ENCODE peak calls at places on chromosomes 11 and 22, in six cellular contexts. A is GM23338, K is GM13976, J is fibroblast of lung, V is heart left ventricle, N is endothelial cell. Y is an unnamed sample.

GRCh38 chr11:44960200-44960845 is 9.6 kb upstream of the TP53I11 start:
- DNase-seq in A (no peak), K (no peak), J (no peak), V (no peak), N (no peak), Y (no peak)

GRCh38 chr22:41813726-41814410 is 13.4 kb downstream of the CCDC134 start:
- DNase-seq in A (no peak), K (no peak), J (no peak), V (no peak), N (no peak), Y (no peak)

GRCh38 chr11:8604078-8604723 is 10.2 kb upstream of the STK33 start:
- DNase-seq in A (peak), K (peak), J (peak), V (no peak), N (peak), Y (peak)

GRCh38 chr11:71324788-71325417 is 72.5 kb upstream of the SHANK2 start:
- DNase-seq in A (no peak), K (no peak), J (no peak), V (no peak), N (no peak), Y (no peak)

GRCh38 chr11:118437046-118437735 is 899 bp downstream of the KMT2A start:
- DNase-seq in A (peak), K (peak), J (peak), V (peak), N (peak), Y (peak)

GRCh38 chr11:102318469-102318868 is 1.2 kb downstream of the BIRC3 start:
- DNase-seq in A (no peak), K (no peak), J (no peak), V (no peak), N (no peak), Y (peak)

GRCh38 chr11:73554677-73555320 is 43.1 kb downstream of the FAM168A start:
- DNase-seq in A (peak), K (no peak), J (no peak), V (no peak), N (no peak), Y (no peak)

GRCh38 chr22:48797731-48798130 is 1029.9 kb downstream of the BRD1 start:
- DNase-seq in A (no peak), K (no peak), J (no peak), V (no peak), N (no peak), Y (no peak)

GRCh38 chr11:112298535-112298934 is 37.9 kb upstream of the PLET1 start:
- DNase-seq in A (no peak), K (no peak), J (no peak), V (peak), N (no peak), Y (no peak)

GRCh38 chr11:79026803-79027445 is 413.9 kb downstream of the TENM4 start:
- DNase-seq in A (no peak), K (no peak), J (peak), V (no peak), N (no peak), Y (peak)

GRCh38 chr11:82239498-82239897 is 494.2 kb downstream of the FAM181B start:
- DNase-seq in A (no peak), K (no peak), J (no peak), V (no peak), N (no peak), Y (no peak)

GRCh38 chr11:111719379-111719778 is 46.8 kb downstream of the PPP2R1B start:
- DNase-seq in A (no peak), K (no peak), J (peak), V (no peak), N (no peak), Y (no peak)

GRCh38 chr11:8068605-8069221 is 12.3 kb upstream of the TUB start:
- DNase-seq in A (no peak), K (no peak), J (peak), V (peak), N (no peak), Y (no peak)

GRCh38 chr11:67006029-67006884 is 16.7 kb upstream of the SYT12 start:
- DNase-seq in A (peak), K (no peak), J (peak), V (peak), N (no peak), Y (peak)

GRCh38 chr22:35638408-35638807 is 9.8 kb upstream of the APOL6 start:
- DNase-seq in A (no peak), K (no peak), J (peak), V (peak), N (no peak), Y (no peak)

GRCh38 chr22:46061124-46061410 is 84.1 kb upstream of the WNT7B start:
- DNase-seq in A (no peak), K (no peak), J (no peak), V (no peak), N (no peak), Y (no peak)

GRCh38 chr11:42034821-42035220 is 575.4 kb upstream of the LRRC4C start:
- DNase-seq in A (no peak), K (no peak), J (no peak), V (no peak), N (no peak), Y (no peak)

GRCh38 chr11:96878299-96879051 is 488.7 kb downstream of the JRKL start:
- DNase-seq in A (no peak), K (no peak), J (no peak), V (no peak), N (no peak), Y (no peak)

GRCh38 chr11:19326499-19326898 is 85.8 kb upstream of the E2F8 start:
- DNase-seq in A (no peak), K (no peak), J (peak), V (no peak), N (no peak), Y (no peak)

GRCh38 chr22:44411226-44412135 is 86.6 kb downstream of the RTL6 start:
- DNase-seq in A (no peak), K (no peak), J (no peak), V (no peak), N (no peak), Y (no peak)

GRCh38 chr22:44965171-44965570 is 44.6 kb downstream of the PHF21B start:
- DNase-seq in A (no peak), K (no peak), J (no peak), V (no peak), N (no peak), Y (no peak)

GRCh38 chr11:95599959-95600586 is 189.5 kb downstream of the FAM76B start:
- DNase-seq in A (no peak), K (no peak), J (no peak), V (no peak), N (no peak), Y (peak)

GRCh38 chr22:25027959-25028840 is 75.7 kb downstream of the KIAA1671 start:
- DNase-seq in A (peak), K (peak), J (no peak), V (peak), N (peak), Y (peak)
- TF ChIP-seq CTCF in A (peak), K (peak), J (peak), V (peak), N (peak), Y (no peak)

DNA sequence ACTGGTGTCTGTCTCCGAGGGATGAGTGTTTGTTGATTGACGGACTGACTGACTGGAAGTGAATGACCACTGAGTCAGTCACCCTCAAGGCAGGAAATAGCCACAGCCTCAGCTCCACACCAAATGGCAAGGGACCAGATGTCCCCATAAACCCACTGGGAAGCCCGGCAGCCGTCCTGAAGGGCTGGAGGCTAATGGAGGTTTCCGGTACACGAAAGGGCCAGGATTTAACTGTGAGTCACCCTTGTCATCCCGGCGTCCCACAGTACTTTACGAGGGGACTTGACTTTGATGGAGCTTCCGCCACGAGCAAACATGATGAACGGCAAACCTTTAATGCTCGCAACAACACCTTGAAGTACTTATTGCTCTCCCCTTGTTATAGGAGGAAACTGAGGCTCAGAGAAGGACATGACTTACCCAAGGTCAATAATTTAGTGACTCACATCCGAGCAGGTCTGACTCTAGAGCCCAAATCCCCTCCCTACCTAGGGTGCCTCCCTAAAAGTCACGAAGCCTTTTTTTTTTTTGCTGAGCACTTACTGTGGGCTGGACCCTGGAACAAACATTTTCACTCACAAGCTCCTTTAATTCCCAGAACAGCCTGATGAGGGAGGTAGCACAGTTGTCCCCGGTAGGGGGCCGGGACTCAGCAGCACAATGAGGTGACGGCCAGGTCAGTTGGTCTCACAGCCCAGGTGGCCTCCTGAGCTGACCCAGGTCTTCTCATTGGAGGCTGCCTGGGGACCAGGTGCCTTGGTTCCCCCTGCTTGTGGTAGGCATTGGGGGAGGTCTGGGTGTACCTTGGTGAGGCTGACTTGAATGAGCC is 25.2 kb upstream of the GCAT start:
- DNase-seq in A (no peak), K (no peak), J (no peak), V (no peak), N (no peak), Y (no peak)
- TF ChIP-seq CTCF in A (no peak), K (no peak), J (peak), V (no peak), N (no peak), Y (no peak)

DNA sequence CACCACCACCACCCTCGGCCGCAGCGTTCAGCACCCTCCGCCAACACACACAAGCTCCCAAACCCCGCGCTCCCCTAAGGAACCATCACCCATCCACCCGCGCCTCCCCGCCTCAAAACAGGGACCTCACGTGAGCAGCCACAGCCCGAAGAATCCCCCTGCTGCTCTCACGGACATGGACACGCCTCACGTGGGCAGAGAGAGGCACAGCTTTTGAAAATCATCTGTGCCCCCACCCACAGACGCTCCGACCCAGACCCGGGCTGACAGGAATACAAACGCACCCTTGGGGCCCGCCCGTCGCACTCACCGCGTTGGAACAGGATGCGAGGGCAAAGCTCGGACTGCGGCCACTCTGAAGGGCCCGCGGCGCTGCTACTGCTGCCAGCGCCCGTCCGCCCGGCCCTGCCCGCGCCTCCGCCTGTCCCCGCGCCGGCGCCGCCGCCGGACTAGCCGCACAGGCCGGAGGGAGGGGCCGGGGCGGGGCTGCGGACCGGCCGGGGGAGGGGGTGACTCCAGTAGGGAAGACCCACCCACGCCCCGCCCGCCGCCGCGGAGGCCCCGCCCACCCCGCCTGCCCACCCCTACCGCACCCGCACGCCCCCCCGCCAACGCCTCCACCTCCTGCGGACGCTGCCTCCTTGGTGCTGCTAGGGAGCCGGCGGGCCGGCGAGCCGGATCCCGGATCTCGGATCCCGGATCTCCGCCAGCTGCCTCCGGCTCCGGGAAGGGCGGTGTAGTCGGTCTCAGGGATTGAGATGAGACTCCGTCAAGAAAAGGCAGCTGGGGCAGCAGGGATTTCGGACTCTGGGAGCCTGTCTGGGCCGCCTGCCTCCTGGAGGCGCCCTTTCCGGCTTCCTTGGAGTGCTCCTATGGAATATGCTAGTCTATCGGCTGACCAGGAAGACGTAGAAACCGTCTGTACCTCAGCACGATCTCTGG is at the start of gene TRIM3:
- DNase-seq in A (peak), K (peak), J (peak), V (peak), N (peak), Y (peak)
- TF ChIP-seq CTCF in A (peak), K (no peak), J (peak), V (no peak), N (no peak), Y (no peak)

DNA sequence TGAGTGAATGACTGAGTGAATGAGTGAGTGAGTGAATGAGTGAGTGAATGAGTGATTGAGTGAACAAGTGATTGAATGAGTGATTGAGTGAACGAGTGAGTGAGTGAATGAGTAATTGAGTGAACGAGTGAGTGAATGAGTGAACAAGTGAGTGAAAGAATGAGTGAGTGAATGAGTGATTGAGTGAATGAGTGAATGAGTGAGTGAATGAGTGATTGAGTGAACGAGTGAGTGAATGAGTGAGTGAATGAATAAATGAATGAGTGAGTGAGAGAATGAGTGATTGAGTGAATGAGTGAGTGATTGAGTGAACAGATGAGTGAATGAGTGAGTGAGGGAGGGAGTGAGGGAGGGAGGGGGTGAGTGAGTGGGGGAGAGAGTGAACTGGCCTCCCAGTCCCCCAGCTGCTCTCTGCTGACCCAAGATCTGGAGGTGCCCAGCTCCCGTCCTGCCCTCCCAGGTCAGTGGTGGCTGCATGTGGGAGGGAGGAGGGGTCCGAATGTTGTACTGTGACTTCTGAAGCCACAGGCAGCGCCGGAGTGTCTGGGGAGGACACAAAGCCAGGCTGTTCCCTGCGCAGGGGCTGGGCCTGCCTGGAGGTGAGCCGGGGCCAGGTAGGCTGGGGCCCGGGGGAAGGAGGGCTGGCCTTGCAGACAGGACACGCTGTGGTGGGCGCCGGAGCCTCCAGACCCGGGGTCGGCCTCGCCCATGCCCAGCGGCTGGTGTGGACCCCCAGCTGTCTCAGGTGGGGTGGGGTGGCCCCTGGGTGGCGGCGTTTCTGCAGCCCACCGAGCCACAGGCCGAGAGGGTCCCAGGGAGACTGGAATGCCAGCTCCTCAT is 17.8 kb upstream of the PIM3 start:
- DNase-seq in A (no peak), K (no peak), J (no peak), V (no peak), N (no peak), Y (no peak)
- TF ChIP-seq CTCF in A (no peak), K (no peak), J (no peak), V (no peak), N (no peak), Y (no peak)

GRCh38 chr22:30694171-30694637 is 470 bp upstream of the OSBP2 start:
- DNase-seq in A (peak), K (peak), J (peak), V (peak), N (peak), Y (peak)
- TF ChIP-seq CTCF in A (no peak), K (no peak), J (no peak), V (no peak), N (no peak), Y (no peak)

DNA sequence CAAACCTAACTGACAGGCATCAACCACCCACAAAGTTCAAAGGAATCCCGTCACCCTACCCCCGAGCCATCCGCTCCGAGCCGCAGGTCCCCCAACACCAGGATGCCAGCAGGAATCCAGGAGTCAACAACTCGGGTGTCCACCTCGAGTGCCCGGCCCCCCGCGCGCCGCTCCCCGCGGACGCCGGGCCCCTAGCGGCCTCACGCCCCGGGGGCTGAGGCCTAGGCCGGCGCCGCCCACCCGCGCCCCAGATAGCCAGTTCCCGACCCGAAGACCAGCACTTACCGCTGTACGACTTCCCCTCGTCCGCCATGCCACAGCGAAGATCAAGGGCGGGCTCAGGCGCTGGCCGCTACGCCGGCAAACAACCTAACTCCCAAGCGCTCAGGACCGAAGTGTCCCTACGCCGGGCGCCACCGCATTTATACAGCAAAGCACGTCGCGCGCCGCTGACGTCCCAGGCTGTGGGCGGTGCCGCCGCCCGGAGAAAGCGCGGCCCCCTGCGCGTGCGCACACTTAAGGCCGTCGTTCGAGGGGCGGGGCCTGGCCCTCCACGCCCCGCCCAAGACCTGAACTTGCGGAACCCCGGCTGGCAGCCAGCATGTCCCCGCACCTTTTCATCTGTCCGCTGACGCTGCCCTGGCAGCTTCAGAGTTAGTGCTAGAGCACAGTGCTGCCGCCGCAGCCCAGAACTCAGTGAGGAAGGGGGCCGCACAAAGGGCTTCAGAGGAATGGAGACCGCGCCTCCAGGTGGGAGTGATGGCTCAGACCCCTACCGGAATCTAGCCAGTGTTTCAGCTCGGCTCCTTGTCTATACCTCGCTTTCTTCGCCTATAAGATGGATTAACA is at the start of gene NXF1:
- DNase-seq in A (peak), K (peak), J (peak), V (peak), N (peak), Y (peak)
- TF ChIP-seq CTCF in A (peak), K (no peak), J (peak), V (peak), N (no peak), Y (peak)